ENCODE peak calls at places on chromosomes 7 and 10, in eight cellular contexts. One of them, this sample, is unnamed.

GRCh38 chr10:18214692-18215563 is 74.7 kb downstream of the CACNB2 start:
- DNase-seq in small intestine: peak
- DNase-seq in substantia nigra: no peak
- DNase-seq in adrenal gland: peak
- DNase-seq in psoas muscle: no peak
- DNase-seq in CD8-positive, alpha-beta memory T cell: no peak
- DNase-seq in naive thymus-derived CD4-positive, alpha-beta T cell: no peak
- DNase-seq in dorsolateral prefrontal cortex: no peak
- DNase-seq in this sample: no peak

GRCh38 chr7:158549176-158549833 is 38.3 kb downstream of the PTPRN2 start:
- DNase-seq in small intestine: peak
- DNase-seq in substantia nigra: no peak
- DNase-seq in adrenal gland: no peak
- DNase-seq in psoas muscle: peak
- DNase-seq in CD8-positive, alpha-beta memory T cell: no peak
- DNase-seq in naive thymus-derived CD4-positive, alpha-beta T cell: no peak
- DNase-seq in dorsolateral prefrontal cortex: peak
- DNase-seq in this sample: peak

GRCh38 chr7:21253740-21254687 is 173.9 kb upstream of the SP4 start:
- DNase-seq in small intestine: peak
- DNase-seq in substantia nigra: no peak
- DNase-seq in adrenal gland: peak
- DNase-seq in psoas muscle: no peak
- DNase-seq in CD8-positive, alpha-beta memory T cell: peak
- DNase-seq in naive thymus-derived CD4-positive, alpha-beta T cell: peak
- DNase-seq in dorsolateral prefrontal cortex: no peak
- DNase-seq in this sample: no peak

GRCh38 chr10:46298346-46299266 is 11.8 kb downstream of the ANTXRL start:
- DNase-seq in small intestine: no peak
- DNase-seq in substantia nigra: no peak
- DNase-seq in adrenal gland: peak
- DNase-seq in psoas muscle: no peak
- DNase-seq in CD8-positive, alpha-beta memory T cell: no peak
- DNase-seq in naive thymus-derived CD4-positive, alpha-beta T cell: no peak
- DNase-seq in dorsolateral prefrontal cortex: no peak
- DNase-seq in this sample: no peak

GRCh38 chr7:107953924-107954303 is 49.0 kb downstream of the LAMB1 start:
- DNase-seq in small intestine: no peak
- DNase-seq in substantia nigra: no peak
- DNase-seq in adrenal gland: no peak
- DNase-seq in psoas muscle: no peak
- DNase-seq in CD8-positive, alpha-beta memory T cell: no peak
- DNase-seq in naive thymus-derived CD4-positive, alpha-beta T cell: no peak
- DNase-seq in dorsolateral prefrontal cortex: no peak
- DNase-seq in this sample: no peak

GRCh38 chr10:119461380-119461779 is 81.1 kb downstream of the RGS10 start:
- DNase-seq in small intestine: peak
- DNase-seq in substantia nigra: no peak
- DNase-seq in adrenal gland: no peak
- DNase-seq in psoas muscle: no peak
- DNase-seq in CD8-positive, alpha-beta memory T cell: no peak
- DNase-seq in naive thymus-derived CD4-positive, alpha-beta T cell: no peak
- DNase-seq in dorsolateral prefrontal cortex: no peak
- DNase-seq in this sample: no peak

GRCh38 chr7:76260171-76260703 is 42.2 kb upstream of the HSPB1 start:
- DNase-seq in small intestine: no peak
- DNase-seq in substantia nigra: no peak
- DNase-seq in adrenal gland: no peak
- DNase-seq in psoas muscle: no peak
- DNase-seq in CD8-positive, alpha-beta memory T cell: peak
- DNase-seq in naive thymus-derived CD4-positive, alpha-beta T cell: no peak
- DNase-seq in dorsolateral prefrontal cortex: no peak
- DNase-seq in this sample: no peak

GRCh38 chr10:79402951-79403350 is 42.5 kb downstream of the ZCCHC24 start:
- DNase-seq in small intestine: no peak
- DNase-seq in substantia nigra: no peak
- DNase-seq in adrenal gland: no peak
- DNase-seq in psoas muscle: peak
- DNase-seq in CD8-positive, alpha-beta memory T cell: no peak
- DNase-seq in naive thymus-derived CD4-positive, alpha-beta T cell: no peak
- DNase-seq in dorsolateral prefrontal cortex: peak
- DNase-seq in this sample: peak

GRCh38 chr10:80465839-80466590 is 11.9 kb downstream of the TSPAN14 start:
- DNase-seq in small intestine: no peak
- DNase-seq in substantia nigra: no peak
- DNase-seq in adrenal gland: no peak
- DNase-seq in psoas muscle: no peak
- DNase-seq in CD8-positive, alpha-beta memory T cell: peak
- DNase-seq in naive thymus-derived CD4-positive, alpha-beta T cell: peak
- DNase-seq in dorsolateral prefrontal cortex: no peak
- DNase-seq in this sample: no peak

GRCh38 chr7:139914861-139915300 is 85.8 kb downstream of the TBXAS1 start:
- DNase-seq in small intestine: no peak
- DNase-seq in substantia nigra: no peak
- DNase-seq in adrenal gland: no peak
- DNase-seq in psoas muscle: no peak
- DNase-seq in CD8-positive, alpha-beta memory T cell: no peak
- DNase-seq in naive thymus-derived CD4-positive, alpha-beta T cell: no peak
- DNase-seq in dorsolateral prefrontal cortex: no peak
- DNase-seq in this sample: no peak

GRCh38 chr10:101602767-101603398 is 14.8 kb downstream of the DPCD start:
- DNase-seq in small intestine: peak
- DNase-seq in substantia nigra: peak
- DNase-seq in adrenal gland: peak
- DNase-seq in psoas muscle: peak
- DNase-seq in CD8-positive, alpha-beta memory T cell: peak
- DNase-seq in naive thymus-derived CD4-positive, alpha-beta T cell: peak
- DNase-seq in dorsolateral prefrontal cortex: peak
- DNase-seq in this sample: peak

GRCh38 chr7:68726386-68726785 is 871.9 kb upstream of the AUTS2 start:
- DNase-seq in small intestine: no peak
- DNase-seq in substantia nigra: no peak
- DNase-seq in adrenal gland: peak
- DNase-seq in psoas muscle: no peak
- DNase-seq in CD8-positive, alpha-beta memory T cell: no peak
- DNase-seq in naive thymus-derived CD4-positive, alpha-beta T cell: no peak
- DNase-seq in dorsolateral prefrontal cortex: no peak
- DNase-seq in this sample: no peak

GRCh38 chr10:19819419-19820033 is 3.3 kb downstream of the PLXDC2 start:
- DNase-seq in small intestine: peak
- DNase-seq in substantia nigra: no peak
- DNase-seq in adrenal gland: peak
- DNase-seq in psoas muscle: no peak
- DNase-seq in CD8-positive, alpha-beta memory T cell: peak
- DNase-seq in naive thymus-derived CD4-positive, alpha-beta T cell: no peak
- DNase-seq in dorsolateral prefrontal cortex: no peak
- DNase-seq in this sample: no peak

GRCh38 chr7:24406053-24406561 is 122.1 kb downstream of the NPY start:
- DNase-seq in small intestine: no peak
- DNase-seq in substantia nigra: no peak
- DNase-seq in adrenal gland: no peak
- DNase-seq in psoas muscle: no peak
- DNase-seq in CD8-positive, alpha-beta memory T cell: no peak
- DNase-seq in naive thymus-derived CD4-positive, alpha-beta T cell: no peak
- DNase-seq in dorsolateral prefrontal cortex: no peak
- DNase-seq in this sample: no peak

GRCh38 chr7:122686360-122686878 is 12.5 kb downstream of the RNF133 start:
- DNase-seq in small intestine: no peak
- DNase-seq in substantia nigra: no peak
- DNase-seq in adrenal gland: no peak
- DNase-seq in psoas muscle: no peak
- DNase-seq in CD8-positive, alpha-beta memory T cell: no peak
- DNase-seq in naive thymus-derived CD4-positive, alpha-beta T cell: no peak
- DNase-seq in dorsolateral prefrontal cortex: no peak
- DNase-seq in this sample: no peak

GRCh38 chr10:24944512-24945255 is 7.7 kb downstream of the PRTFDC1 start:
- DNase-seq in small intestine: peak
- DNase-seq in substantia nigra: no peak
- DNase-seq in adrenal gland: peak
- DNase-seq in psoas muscle: no peak
- DNase-seq in CD8-positive, alpha-beta memory T cell: no peak
- DNase-seq in naive thymus-derived CD4-positive, alpha-beta T cell: no peak
- DNase-seq in dorsolateral prefrontal cortex: no peak
- DNase-seq in this sample: no peak

GRCh38 chr10:70750156-70750703 is 34.9 kb downstream of the TBATA start:
- DNase-seq in small intestine: no peak
- DNase-seq in substantia nigra: no peak
- DNase-seq in adrenal gland: no peak
- DNase-seq in psoas muscle: no peak
- DNase-seq in CD8-positive, alpha-beta memory T cell: no peak
- DNase-seq in naive thymus-derived CD4-positive, alpha-beta T cell: no peak
- DNase-seq in dorsolateral prefrontal cortex: peak
- DNase-seq in this sample: no peak

GRCh38 chr10:65570143-65571010 is 1355.5 kb upstream of the LRRTM3 start:
- DNase-seq in small intestine: peak
- DNase-seq in substantia nigra: no peak
- DNase-seq in adrenal gland: peak
- DNase-seq in psoas muscle: peak
- DNase-seq in CD8-positive, alpha-beta memory T cell: no peak
- DNase-seq in naive thymus-derived CD4-positive, alpha-beta T cell: no peak
- DNase-seq in dorsolateral prefrontal cortex: no peak
- DNase-seq in this sample: peak

GRCh38 chr7:87628780-87629569 is 777 bp downstream of the RUNDC3B start:
- DNase-seq in small intestine: peak
- DNase-seq in substantia nigra: no peak
- DNase-seq in adrenal gland: peak
- DNase-seq in psoas muscle: peak
- DNase-seq in CD8-positive, alpha-beta memory T cell: peak
- DNase-seq in naive thymus-derived CD4-positive, alpha-beta T cell: peak
- DNase-seq in dorsolateral prefrontal cortex: no peak
- DNase-seq in this sample: peak

GRCh38 chr10:11045487-11045886 is 27.8 kb downstream of the CELF2 start:
- DNase-seq in small intestine: no peak
- DNase-seq in substantia nigra: no peak
- DNase-seq in adrenal gland: no peak
- DNase-seq in psoas muscle: no peak
- DNase-seq in CD8-positive, alpha-beta memory T cell: no peak
- DNase-seq in naive thymus-derived CD4-positive, alpha-beta T cell: no peak
- DNase-seq in dorsolateral prefrontal cortex: no peak
- DNase-seq in this sample: no peak
- H3K27ac ChIP-seq in small intestine: no peak
- H3K27ac ChIP-seq in substantia nigra: no peak
- H3K27ac ChIP-seq in adrenal gland: no peak
- H3K27ac ChIP-seq in psoas muscle: no peak
- H3K27ac ChIP-seq in CD8-positive, alpha-beta memory T cell: no peak
- H3K27ac ChIP-seq in naive thymus-derived CD4-positive, alpha-beta T cell: no peak
- H3K27ac ChIP-seq in dorsolateral prefrontal cortex: no peak
- H3K27ac ChIP-seq in this sample: no peak

GRCh38 chr10:116848032-116848911 is 1.0 kb upstream of the ENO4 start:
- DNase-seq in small intestine: peak
- DNase-seq in substantia nigra: no peak
- DNase-seq in adrenal gland: peak
- DNase-seq in psoas muscle: no peak
- DNase-seq in CD8-positive, alpha-beta memory T cell: no peak
- DNase-seq in naive thymus-derived CD4-positive, alpha-beta T cell: no peak
- DNase-seq in dorsolateral prefrontal cortex: no peak
- DNase-seq in this sample: no peak
- H3K27ac ChIP-seq in small intestine: no peak
- H3K27ac ChIP-seq in substantia nigra: peak
- H3K27ac ChIP-seq in adrenal gland: no peak
- H3K27ac ChIP-seq in psoas muscle: no peak
- H3K27ac ChIP-seq in CD8-positive, alpha-beta memory T cell: no peak
- H3K27ac ChIP-seq in naive thymus-derived CD4-positive, alpha-beta T cell: no peak
- H3K27ac ChIP-seq in dorsolateral prefrontal cortex: peak
- H3K27ac ChIP-seq in this sample: no peak

GRCh38 chr7:143245123-143245522 is 18.1 kb upstream of the GSTK1 start:
- DNase-seq in small intestine: peak
- DNase-seq in substantia nigra: no peak
- DNase-seq in adrenal gland: no peak
- DNase-seq in psoas muscle: no peak
- DNase-seq in CD8-positive, alpha-beta memory T cell: no peak
- DNase-seq in naive thymus-derived CD4-positive, alpha-beta T cell: no peak
- DNase-seq in dorsolateral prefrontal cortex: no peak
- DNase-seq in this sample: no peak
- H3K27ac ChIP-seq in small intestine: peak
- H3K27ac ChIP-seq in substantia nigra: no peak
- H3K27ac ChIP-seq in adrenal gland: no peak
- H3K27ac ChIP-seq in psoas muscle: no peak
- H3K27ac ChIP-seq in CD8-positive, alpha-beta memory T cell: no peak
- H3K27ac ChIP-seq in naive thymus-derived CD4-positive, alpha-beta T cell: no peak
- H3K27ac ChIP-seq in dorsolateral prefrontal cortex: no peak
- H3K27ac ChIP-seq in this sample: no peak

DNA sequence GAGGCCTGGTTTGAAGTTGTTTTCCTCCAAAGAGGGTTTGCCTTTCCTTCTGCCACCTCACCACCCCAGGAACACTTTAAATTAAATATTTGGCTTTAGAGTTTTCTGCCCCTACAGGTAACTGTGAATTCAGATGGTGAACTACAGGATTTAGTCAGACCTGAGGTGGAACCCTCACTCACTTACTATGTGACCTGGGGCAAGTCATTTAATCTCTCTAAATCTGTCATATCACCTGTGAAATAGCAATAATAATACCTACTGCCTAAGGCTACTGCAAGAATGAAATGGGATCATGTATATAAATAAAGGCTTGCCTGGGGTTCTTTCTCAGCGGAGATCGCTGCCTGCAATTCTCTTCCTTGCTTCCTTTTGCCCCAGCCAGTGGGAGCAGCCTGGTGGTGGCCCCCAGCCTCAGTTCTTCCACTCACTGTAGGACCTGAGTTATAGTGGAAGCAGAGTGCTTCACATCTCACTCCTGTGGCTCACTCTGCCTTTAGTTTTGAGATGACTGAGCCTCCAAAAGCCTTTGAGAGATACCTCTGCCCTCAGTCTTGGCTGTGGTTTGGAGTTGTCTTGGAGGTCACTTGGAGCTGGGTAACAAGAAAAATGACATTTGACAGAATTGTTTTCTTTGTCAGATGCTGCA is 6.1 kb upstream of the ANKRD2 start:
- DNase-seq in small intestine: no peak
- DNase-seq in substantia nigra: no peak
- DNase-seq in adrenal gland: no peak
- DNase-seq in psoas muscle: no peak
- DNase-seq in CD8-positive, alpha-beta memory T cell: no peak
- DNase-seq in naive thymus-derived CD4-positive, alpha-beta T cell: no peak
- DNase-seq in dorsolateral prefrontal cortex: no peak
- DNase-seq in this sample: no peak
- H3K27ac ChIP-seq in small intestine: no peak
- H3K27ac ChIP-seq in substantia nigra: no peak
- H3K27ac ChIP-seq in adrenal gland: no peak
- H3K27ac ChIP-seq in psoas muscle: no peak
- H3K27ac ChIP-seq in CD8-positive, alpha-beta memory T cell: no peak
- H3K27ac ChIP-seq in naive thymus-derived CD4-positive, alpha-beta T cell: no peak
- H3K27ac ChIP-seq in dorsolateral prefrontal cortex: no peak
- H3K27ac ChIP-seq in this sample: no peak

DNA sequence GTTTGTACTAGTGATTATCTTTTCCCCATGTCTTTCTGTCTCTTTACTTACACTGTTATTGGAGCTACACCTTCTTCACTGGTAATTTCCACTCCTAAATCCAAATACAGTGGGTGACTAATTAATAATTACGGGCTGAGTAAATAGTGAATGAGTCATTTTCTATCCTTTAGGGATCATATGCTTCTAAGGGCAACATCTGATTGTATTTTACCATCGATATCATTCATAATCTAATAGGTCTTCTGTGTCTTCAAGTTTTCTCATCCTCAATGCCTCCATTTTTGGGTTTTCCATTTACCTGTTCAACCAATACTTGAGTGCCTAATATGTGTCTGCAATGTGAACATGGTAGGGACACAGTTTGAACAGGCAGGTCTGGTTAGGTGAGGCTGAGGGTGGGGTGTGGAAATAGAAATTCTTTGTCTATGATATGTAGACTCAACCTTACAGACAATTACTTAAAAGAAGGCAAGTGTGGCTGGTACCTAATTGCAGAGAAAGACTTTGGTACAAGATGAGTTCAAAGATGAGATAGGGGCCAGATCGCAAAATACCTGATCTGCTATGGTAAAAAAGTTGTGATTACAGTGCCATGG is 5.9 kb upstream of the DHX32 start:
- DNase-seq in small intestine: peak
- DNase-seq in substantia nigra: no peak
- DNase-seq in adrenal gland: no peak
- DNase-seq in psoas muscle: no peak
- DNase-seq in CD8-positive, alpha-beta memory T cell: no peak
- DNase-seq in naive thymus-derived CD4-positive, alpha-beta T cell: no peak
- DNase-seq in dorsolateral prefrontal cortex: no peak
- DNase-seq in this sample: no peak
- H3K27ac ChIP-seq in small intestine: no peak
- H3K27ac ChIP-seq in substantia nigra: no peak
- H3K27ac ChIP-seq in adrenal gland: no peak
- H3K27ac ChIP-seq in psoas muscle: no peak
- H3K27ac ChIP-seq in CD8-positive, alpha-beta memory T cell: no peak
- H3K27ac ChIP-seq in naive thymus-derived CD4-positive, alpha-beta T cell: no peak
- H3K27ac ChIP-seq in dorsolateral prefrontal cortex: no peak
- H3K27ac ChIP-seq in this sample: no peak